ENCODE peak calls at places on chromosome 20, in four cellular contexts. J is nephron progenitor cell, B is stomach, D is mesothelial cell of epicardium. W is an unnamed sample.

GRCh38 chr20:44054849-44055248 is 132.1 kb downstream of the JPH2 start:
- DNase-seq in J (no peak), B (peak; percentile 8), D (no peak), W (no peak)

GRCh38 chr20:50673146-50673830 is 18.1 kb downstream of the RIPOR3 start:
- DNase-seq in J (peak; percentile 49), B (peak; percentile 55), D (no peak), W (no peak)

GRCh38 chr20:58389324-58389967 is 417 bp downstream of the VAPB start:
- DNase-seq in J (peak; percentile 51), B (peak; percentile 42), D (peak; percentile 39), W (no peak)

GRCh38 chr20:51122931-51123658 is 100.2 kb upstream of the KCNG1 start:
- DNase-seq in J (no peak), B (no peak), D (no peak), W (no peak)

GRCh38 chr20:5899444-5899843 is 50.9 kb downstream of the TRMT6 start:
- DNase-seq in J (no peak), B (no peak), D (no peak), W (no peak)

GRCh38 chr20:61660559-61660958 is 405.1 kb downstream of the TAF4 start:
- DNase-seq in J (no peak), B (no peak), D (no peak), W (no peak)

GRCh38 chr20:25195962-25196700 is 619 bp downstream of the ENTPD6 start:
- DNase-seq in J (peak; percentile 56), B (peak; percentile 62), D (no peak), W (no peak)

GRCh38 chr20:19828233-19828632 is 70.2 kb downstream of the RIN2 start:
- DNase-seq in J (no peak), B (no peak), D (no peak), W (no peak)

GRCh38 chr20:38245753-38246152 is 14.8 kb downstream of the KIAA1755 start:
- DNase-seq in J (no peak), B (no peak), D (no peak), W (peak; percentile 66)

GRCh38 chr20:34302723-34303528 is at the start of gene AHCY:
- DNase-seq in J (peak; percentile 96), B (peak; percentile 98), D (peak; percentile 91), W (peak; percentile 98)

GRCh38 chr20:24134284-24134683 is 145.7 kb upstream of the GGTLC1 start:
- DNase-seq in J (no peak), B (no peak), D (no peak), W (no peak)

GRCh38 chr20:55086421-55086820 is 611.0 kb downstream of the DOK5 start:
- DNase-seq in J (no peak), B (no peak), D (no peak), W (no peak)

GRCh38 chr20:34560614-34561013 is 2.1 kb downstream of the MAP1LC3A start:
- DNase-seq in J (no peak), B (no peak), D (no peak), W (peak; percentile 82)

GRCh38 chr20:50992733-50993457 is 30.0 kb downstream of the KCNG1 start:
- DNase-seq in J (peak; percentile 56), B (no peak), D (no peak), W (no peak)

GRCh38 chr20:45229264-45230056 is 8.3 kb downstream of the SEMG2 start:
- DNase-seq in J (no peak), B (peak; percentile 63), D (no peak), W (no peak)

GRCh38 chr20:12808006-12808567 is 200.7 kb upstream of the SPTLC3 start:
- DNase-seq in J (no peak), B (no peak), D (no peak), W (no peak)
- TF ChIP-seq CTCF in J (no peak), B (no peak), D (no peak), W (no peak)

DNA sequence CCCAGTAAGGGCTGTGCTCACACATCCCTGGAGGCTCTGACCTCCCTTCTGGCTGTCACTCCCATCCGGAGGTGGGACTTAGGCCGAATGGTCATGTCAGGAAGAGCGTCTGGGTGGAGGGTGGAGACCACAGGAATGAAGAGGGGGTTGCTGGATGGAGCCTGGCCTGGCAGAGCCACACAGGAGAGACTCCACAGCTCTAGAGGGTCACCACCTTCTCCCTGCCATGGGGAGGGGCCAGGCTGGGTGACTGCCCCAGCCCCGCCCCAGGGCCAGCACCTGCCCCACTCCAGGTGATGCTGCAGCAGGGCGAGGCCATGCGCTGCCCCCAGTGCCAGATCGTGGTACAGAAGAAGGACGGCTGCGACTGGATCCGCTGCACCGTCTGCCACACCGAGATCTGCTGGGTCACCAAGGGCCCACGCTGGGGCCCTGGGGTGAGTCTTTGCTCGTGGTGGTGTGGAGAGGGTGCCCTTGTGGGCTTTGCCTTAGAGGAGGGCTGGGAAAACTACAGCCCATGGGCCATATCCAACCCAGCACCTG is 20.6 kb downstream of the RBCK1 start:
- DNase-seq in J (no peak), B (no peak), D (no peak), W (no peak)
- TF ChIP-seq CTCF in J (no peak), B (no peak), D (no peak), W (no peak)

DNA sequence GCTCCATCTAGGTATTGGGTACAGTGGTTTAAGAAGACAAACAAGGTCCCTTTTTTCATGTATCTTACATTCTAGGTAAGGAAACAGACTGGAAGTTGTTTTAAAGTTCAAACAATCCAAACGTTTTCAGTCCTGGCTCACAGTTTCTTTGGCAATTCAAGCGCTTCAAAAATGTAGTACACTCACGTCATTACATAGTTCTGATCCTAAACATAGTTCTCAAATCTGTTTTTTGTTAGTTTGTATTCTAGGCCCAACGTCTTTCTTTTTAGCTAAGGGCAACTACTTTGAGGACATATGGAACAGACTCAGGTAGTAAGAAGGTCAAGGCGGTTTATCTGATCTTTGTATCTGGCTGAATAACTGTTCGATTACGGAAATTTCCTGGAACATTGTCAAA is 36.9 kb upstream of the PLCB4 start:
- DNase-seq in J (no peak), B (no peak), D (no peak), W (no peak)
- TF ChIP-seq CTCF in J (no peak), B (no peak), D (no peak), W (no peak)

DNA sequence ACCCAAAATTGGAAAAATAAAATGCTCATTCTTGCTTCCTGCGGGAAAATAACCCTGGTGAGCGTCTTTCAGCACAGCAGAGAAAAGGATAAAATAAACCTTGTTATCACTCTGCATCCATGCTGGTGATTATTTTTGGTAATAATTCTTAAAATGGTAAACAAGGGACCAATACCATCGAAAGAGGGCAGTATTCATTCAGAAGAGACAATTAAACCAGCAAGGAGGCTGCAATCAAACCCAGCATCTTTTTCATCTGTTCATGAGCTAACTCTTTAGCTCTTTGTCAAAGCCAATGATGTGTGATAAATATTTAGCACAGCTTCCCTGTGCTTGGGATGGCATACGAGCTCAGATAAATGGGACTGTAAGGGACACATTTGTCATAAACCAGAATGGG is 34.3 kb downstream of the CDH26 start:
- DNase-seq in J (no peak), B (no peak), D (no peak), W (no peak)
- TF ChIP-seq CTCF in J (no peak), B (no peak), D (no peak), W (no peak)

GRCh38 chr20:31706607-31707257 is 15.9 kb downstream of the BCL2L1 start:
- DNase-seq in J (no peak), B (no peak), D (no peak), W (no peak)
- TF ChIP-seq CTCF in J (no peak), B (no peak), D (no peak), W (no peak)

GRCh38 chr20:41249781-41250281 is 67.7 kb downstream of the ZHX3 start:
- DNase-seq in J (peak; percentile 32), B (no peak), D (no peak), W (no peak)
- TF ChIP-seq CTCF in J (peak; percentile 22), B (no peak), D (peak; percentile 27), W (peak; percentile 73)

W was measured in chondrocyte.